ENCODE peak calls at places on chromosomes 12 and 14, in six cellular contexts. O is choroid plexus epithelial cell, J is PC-3, A is left lung, M is A673, Z is dorsolateral prefrontal cortex. G is an unnamed sample.

GRCh38 chr12:104486943-104487819 is 30.4 kb downstream of the CHST11 start:
- DNase-seq in A (no peak), M (no peak), O (no peak), Z (no peak), J (no peak), G (no peak)

GRCh38 chr12:71354871-71355270 is 84.7 kb upstream of the LGR5 start:
- DNase-seq in M (peak; percentile 85), J (no peak), O (no peak), Z (no peak), A (no peak), G (no peak)

GRCh38 chr14:24343795-24344660 is 4.2 kb upstream of the RIPK3 start:
- DNase-seq in J (no peak), A (no peak), Z (no peak), M (no peak), O (no peak), G (no peak)

GRCh38 chr14:105479438-105480164 is 5.0 kb downstream of the CRIP2 start:
- DNase-seq in Z (peak; percentile 50), J (no peak), O (no peak), A (no peak), M (no peak), G (no peak)

GRCh38 chr14:33914676-33915516 is 36.0 kb downstream of the EGLN3 start:
- DNase-seq in J (peak; percentile 79), Z (no peak), A (no peak), O (peak; percentile 87), M (peak; percentile 39), G (peak; percentile 84)

GRCh38 chr14:22650960-22651521 is 6.9 kb upstream of the OR6J1 start:
- DNase-seq in O (peak; percentile 43), M (peak; percentile 41), Z (no peak), A (no peak), J (peak; percentile 72), G (peak; percentile 55)

GRCh38 chr12:18084080-18084479 is 5.9 kb downstream of the RERGL start:
- DNase-seq in Z (no peak), M (no peak), A (no peak), O (no peak), J (no peak), G (no peak)

GRCh38 chr12:3014641-3015040 is 55.4 kb downstream of the TEAD4 start:
- DNase-seq in J (no peak), A (no peak), M (no peak), Z (no peak), O (no peak), G (no peak)

GRCh38 chr12:29273178-29273843 is 107.7 kb downstream of the ERGIC2 start:
- DNase-seq in M (no peak), Z (no peak), O (no peak), A (no peak), J (no peak), G (no peak)

GRCh38 chr14:74549588-74549987 is 56.0 kb downstream of the ISCA2 start:
- DNase-seq in A (no peak), O (peak; percentile 48), J (peak; percentile 71), Z (no peak), M (no peak), G (no peak)

GRCh38 chr12:64104376-64104775 is 117.7 kb downstream of the KICS2 start:
- DNase-seq in J (peak; percentile 91), A (no peak), M (no peak), Z (no peak), O (peak; percentile 23), G (peak; percentile 44)

GRCh38 chr12:46473634-46474201 is 101.1 kb upstream of the SLC38A2 start:
- DNase-seq in A (peak; percentile 82), Z (no peak), O (peak; percentile 95), M (peak; percentile 95), J (peak; percentile 95), G (peak; percentile 94)

GRCh38 chr12:57380300-57380699 is 50.5 kb downstream of the R3HDM2 start:
- DNase-seq in J (no peak), M (no peak), O (no peak), A (no peak), Z (no peak), G (no peak)

GRCh38 chr12:110693731-110694130 is 4.8 kb upstream of the HVCN1 start:
- DNase-seq in O (peak; percentile 61), A (peak; percentile 69), M (peak; percentile 49), J (no peak), Z (no peak), G (no peak)

GRCh38 chr12:63307849-63308248 is 156.8 kb upstream of the AVPR1A start:
- DNase-seq in A (no peak), O (no peak), J (no peak), Z (no peak), M (no peak), G (no peak)

GRCh38 chr12:9109737-9110491 is 5.8 kb downstream of the A2M start:
- DNase-seq in J (no peak), A (no peak), M (no peak), Z (no peak), O (no peak), G (no peak)

GRCh38 chr14:71566276-71566675 is 366.0 kb upstream of the RGS6 start:
- DNase-seq in A (no peak), J (no peak), Z (no peak), O (no peak), M (peak; percentile 44), G (no peak)

GRCh38 chr14:50018236-50019210 is 97.8 kb downstream of the VCPKMT start:
- DNase-seq in O (peak; percentile 74), M (no peak), J (peak; percentile 78), A (no peak), Z (no peak), G (peak; percentile 34)

DNA sequence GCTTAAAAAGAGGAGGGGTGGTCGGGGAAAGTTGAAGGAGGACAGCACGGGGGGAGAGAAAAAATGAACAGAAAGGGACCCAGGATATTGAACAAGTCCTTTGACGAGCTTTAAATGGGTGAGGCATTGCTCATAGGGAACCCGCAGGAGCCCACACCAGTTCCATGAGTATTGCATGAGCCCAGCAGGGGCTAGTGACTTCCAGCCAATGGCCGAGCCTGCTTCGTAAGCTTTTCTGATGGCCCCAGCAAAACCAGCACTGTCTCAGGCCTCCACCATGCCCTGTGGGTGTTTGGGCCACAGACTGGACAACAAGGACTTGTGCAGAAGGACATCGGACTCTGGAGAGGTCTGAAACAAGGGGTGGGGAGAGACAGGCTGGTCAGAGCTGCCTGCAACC is 109.5 kb downstream of the ZFP36L1 start:
- DNase-seq in A (no peak), Z (peak; percentile 39), M (peak; percentile 65), J (peak; percentile 21), O (peak; percentile 78), G (peak; percentile 80)
- H3K4me3 ChIP-seq in A (no peak overlapping the region), Z (no peak overlapping the region), M (no peak overlapping the region), J (no peak overlapping the region), O (no peak overlapping the region), G (no peak overlapping the region)

GRCh38 chr12:108855284-108856169 is 1.9 kb downstream of the SSH1 start:
- DNase-seq in M (no peak), Z (no peak), A (no peak), O (no peak), J (peak; percentile 29), G (peak; percentile 40)
- TF ChIP-seq CTCF in M (no peak), Z (no peak), A (no peak), O (peak; percentile 18), J (no peak), G (no peak)

GRCh38 chr14:61607570-61608244 is 87.6 kb upstream of the HIF1A start:
- DNase-seq in A (no peak), J (no peak), O (no peak), M (peak; percentile 20), Z (no peak), G (no peak)

GRCh38 chr14:61609143-61609851 is 86.0 kb upstream of the HIF1A start:
- DNase-seq in J (peak; percentile 87), O (peak; percentile 55), M (no peak), A (no peak), Z (peak; percentile 34), G (peak; percentile 77)

GRCh38 chr14:61610900-61611299 is 84.4 kb upstream of the HIF1A start:
- DNase-seq in Z (no peak), J (no peak), M (no peak), A (no peak), O (no peak), G (no peak)

GRCh38 chr14:61609885-61610284 is 85.4 kb upstream of the HIF1A start:
- DNase-seq in M (no peak), Z (no peak), J (no peak), O (peak; percentile 83), A (no peak), G (no peak)

DNA sequence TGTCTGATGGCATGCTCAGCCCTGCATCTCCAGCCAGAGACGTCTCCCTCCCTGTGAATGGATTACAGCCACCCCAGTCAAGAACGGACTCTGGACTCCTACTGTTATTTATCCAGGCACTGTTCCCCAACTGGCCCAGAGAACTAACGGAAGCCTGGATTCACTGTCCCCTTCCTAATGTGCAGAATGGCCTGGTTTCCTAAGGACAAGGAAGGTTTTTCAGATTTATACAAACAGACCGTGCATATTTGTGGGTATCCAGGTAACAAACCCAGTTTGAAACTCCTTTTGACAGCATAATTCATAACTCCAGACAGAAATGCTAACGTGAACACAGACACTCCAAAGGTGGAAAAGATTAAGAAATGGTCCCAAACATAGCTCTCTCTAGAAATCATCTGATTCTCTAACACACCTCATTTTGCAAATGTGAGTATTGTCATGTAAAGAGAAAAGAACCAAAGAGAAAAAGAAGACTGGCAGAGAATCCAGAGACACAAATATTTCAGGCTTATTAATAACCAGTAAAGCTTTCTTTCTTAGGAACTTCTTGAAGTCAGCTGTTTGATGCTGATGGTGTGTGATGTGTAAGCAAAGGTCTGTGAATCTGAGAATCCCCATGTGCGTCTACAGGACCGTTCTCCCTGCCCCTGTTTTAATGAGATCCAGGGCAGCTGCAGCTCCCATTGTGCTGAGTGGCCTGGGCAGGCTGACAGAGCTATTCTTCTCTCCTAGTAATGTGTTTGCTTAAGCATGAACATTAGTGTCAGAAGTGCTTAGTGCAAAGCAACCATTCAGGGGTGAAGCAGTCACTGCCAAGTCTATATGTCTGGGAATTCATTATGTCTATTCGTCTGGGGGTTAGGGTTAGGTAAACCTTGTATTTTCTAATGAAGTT is 86.8 kb upstream of the HIF1A start:
- DNase-seq in M (no peak), O (peak; percentile 48), J (peak; percentile 41), Z (peak; percentile 54), A (no peak), G (peak; percentile 85)
- H3K4me3 ChIP-seq in M (no peak overlapping the region), O (no peak overlapping the region), J (no peak overlapping the region), Z (peak overlapping the region; percentile 19), A (no peak overlapping the region), G (no peak overlapping the region)

DNA sequence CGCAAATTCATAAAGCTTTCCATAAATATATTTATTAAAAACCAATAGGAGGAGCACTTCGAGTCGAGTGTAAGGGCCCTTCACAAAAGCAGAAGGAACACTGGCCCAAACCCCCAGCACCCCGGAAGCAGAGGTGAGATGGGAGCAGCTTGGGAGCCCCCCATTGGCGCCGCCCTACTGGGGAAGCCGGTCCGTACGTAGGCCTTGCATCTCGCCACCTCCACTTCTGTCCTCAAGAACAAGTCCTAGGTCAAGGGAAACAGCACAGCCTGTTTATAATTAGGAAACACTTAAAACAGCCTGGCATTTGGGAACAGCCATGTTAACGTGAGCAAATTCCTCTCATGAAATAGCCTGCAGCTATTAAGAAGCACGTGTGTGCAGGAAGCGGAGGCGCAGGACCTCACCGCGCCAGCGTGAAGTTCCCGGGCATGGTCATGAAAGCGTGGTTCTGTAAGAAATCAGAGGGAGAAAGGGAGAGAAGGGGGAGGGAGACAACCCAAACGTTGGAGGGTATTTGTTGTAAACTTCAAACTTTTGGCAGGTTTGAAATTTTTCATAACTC is 7.7 kb downstream of the ANKRD9 start:
- DNase-seq in M (no peak), Z (no peak), J (no peak), A (no peak), O (no peak), G (no peak)
- TF ChIP-seq CTCF in M (peak; percentile 40), Z (no peak), J (peak; percentile 50), A (no peak), O (no peak), G (no peak)

GRCh38 chr12:123763093-123763492 is 992 bp downstream of the DNAH10 start:
- DNase-seq in O (no peak), M (no peak), Z (no peak), A (no peak), J (no peak), G (no peak)
- H3K4me3 ChIP-seq in O (no peak overlapping the region), M (no peak overlapping the region), Z (no peak overlapping the region), A (no peak overlapping the region), J (no peak overlapping the region), G (no peak overlapping the region)